ENCODE peak calls at places on chromosomes 6 and 20, in ten cellular contexts. T is astrocyte of the spinal cord, V is hepatocyte, W is A549, Q is PC-3, I is upper lobe of left lung, H is mesenchymal stem cell, R is fibroblast of villous mesenchyme, G is HFF-Myc, P is SK-N-MC. M is an unnamed sample.

GRCh38 chr6:48111143-48111506 is at the start of gene PTCHD4:
- DNase-seq in T (peak), V (no peak), W (no peak), Q (peak), I (no peak), H (peak), R (peak), G (peak), P (no peak), M (no peak)

GRCh38 chr20:44448753-44449546 is 26.7 kb upstream of the TTPAL start:
- DNase-seq in T (no peak), V (no peak), W (no peak), Q (peak), I (no peak), H (no peak), R (peak), G (no peak), P (no peak), M (no peak)

GRCh38 chr6:142774292-142774691 is 170.7 kb downstream of the HIVEP2 start:
- DNase-seq in T (no peak), V (no peak), W (no peak), Q (no peak), I (no peak), H (no peak), R (no peak), G (no peak), P (no peak), M (no peak)

GRCh38 chr6:168154263-168154917 is 75.4 kb upstream of the FRMD1 start:
- DNase-seq in T (no peak), V (no peak), W (no peak), Q (no peak), I (no peak), H (no peak), R (no peak), G (no peak), P (no peak), M (no peak)

GRCh38 chr20:48155231-48155630 is 369.9 kb upstream of the SULF2 start:
- DNase-seq in T (no peak), V (no peak), W (no peak), Q (no peak), I (no peak), H (no peak), R (no peak), G (no peak), P (no peak), M (no peak)

GRCh38 chr6:13371421-13372072 is 43.2 kb upstream of the TBC1D7 start:
- DNase-seq in T (no peak), V (no peak), W (no peak), Q (no peak), I (peak), H (no peak), R (no peak), G (no peak), P (no peak), M (no peak)

GRCh38 chr20:10739575-10739974 is 65.8 kb upstream of the JAG1 start:
- DNase-seq in T (no peak), V (no peak), W (no peak), Q (no peak), I (no peak), H (no peak), R (no peak), G (no peak), P (no peak), M (no peak)

GRCh38 chr6:24935753-24936152 is at the start of gene RIPOR2:
- DNase-seq in T (no peak), V (no peak), W (no peak), Q (no peak), I (peak), H (no peak), R (no peak), G (no peak), P (no peak), M (no peak)

GRCh38 chr6:90484903-90485302 is 102.0 kb downstream of the MAP3K7 start:
- DNase-seq in T (no peak), V (no peak), W (no peak), Q (no peak), I (no peak), H (no peak), R (no peak), G (no peak), P (no peak), M (no peak)

GRCh38 chr20:56579261-56579660 is 46.2 kb downstream of the FAM209B start:
- DNase-seq in T (no peak), V (no peak), W (no peak), Q (no peak), I (no peak), H (no peak), R (no peak), G (no peak), P (no peak), M (peak)

GRCh38 chr6:127117979-127118504 is 429 bp upstream of the RSPO3 start:
- DNase-seq in T (peak), V (no peak), W (peak), Q (no peak), I (peak), H (peak), R (peak), G (no peak), P (no peak), M (peak)

GRCh38 chr6:22470454-22471368 is 98.7 kb upstream of the HDGFL1 start:
- DNase-seq in T (peak), V (peak), W (peak), Q (peak), I (no peak), H (no peak), R (peak), G (peak), P (no peak), M (peak)

GRCh38 chr20:32091888-32092346 is 17.6 kb upstream of the TM9SF4 start:
- DNase-seq in T (peak), V (peak), W (peak), Q (peak), I (peak), H (peak), R (peak), G (no peak), P (no peak), M (peak)

GRCh38 chr6:16700202-16700997 is 60.9 kb downstream of the ATXN1 start:
- DNase-seq in T (peak), V (no peak), W (no peak), Q (no peak), I (no peak), H (no peak), R (no peak), G (no peak), P (no peak), M (no peak)

GRCh38 chr20:6579417-6579816 is 188.1 kb upstream of the BMP2 start:
- DNase-seq in T (no peak), V (no peak), W (no peak), Q (no peak), I (no peak), H (peak), R (peak), G (no peak), P (no peak), M (no peak)

GRCh38 chr6:89574860-89575561 is 63.5 kb downstream of the LYRM2 start:
- DNase-seq in T (no peak), V (peak), W (no peak), Q (peak), I (no peak), H (no peak), R (no peak), G (no peak), P (no peak), M (peak)

GRCh38 chr6:28245206-28245941 is 6.7 kb downstream of the ZKSCAN4 start:
- DNase-seq in T (no peak), V (no peak), W (no peak), Q (no peak), I (no peak), H (no peak), R (no peak), G (no peak), P (no peak), M (no peak)

GRCh38 chr6:67630146-67630545 is 1004.9 kb upstream of the ADGRB3 start:
- DNase-seq in T (peak), V (peak), W (no peak), Q (peak), I (no peak), H (peak), R (peak), G (peak), P (no peak), M (no peak)

GRCh38 chr6:160421854-160422253 is 73.7 kb downstream of the SLC22A3 start:
- DNase-seq in T (no peak), V (no peak), W (no peak), Q (no peak), I (no peak), H (no peak), R (no peak), G (no peak), P (no peak), M (no peak)

GRCh38 chr20:43386878-43387277 is 70.8 kb upstream of the SRSF6 start:
- DNase-seq in T (no peak), V (no peak), W (no peak), Q (no peak), I (no peak), H (no peak), R (no peak), G (no peak), P (no peak), M (no peak)

GRCh38 chr6:65091561-65091960 is 615.5 kb downstream of the EYS start:
- DNase-seq in T (no peak), V (no peak), W (no peak), Q (no peak), I (no peak), H (no peak), R (no peak), G (no peak), P (no peak), M (no peak)

GRCh38 chr20:17287998-17288397 is 61.2 kb downstream of the PCSK2 start:
- DNase-seq in T (no peak), V (no peak), W (no peak), Q (no peak), I (no peak), H (no peak), R (no peak), G (no peak), P (no peak), M (no peak)

GRCh38 chr6:15287670-15288069 is 41.8 kb downstream of the JARID2 start:
- DNase-seq in T (no peak), V (no peak), W (no peak), Q (no peak), I (no peak), H (no peak), R (no peak), G (no peak), P (no peak), M (no peak)

GRCh38 chr6:41784581-41785171 is 2.8 kb upstream of the TOMM6 start:
- DNase-seq in T (no peak), V (no peak), W (no peak), Q (no peak), I (no peak), H (no peak), R (no peak), G (no peak), P (no peak), M (peak)

DNA sequence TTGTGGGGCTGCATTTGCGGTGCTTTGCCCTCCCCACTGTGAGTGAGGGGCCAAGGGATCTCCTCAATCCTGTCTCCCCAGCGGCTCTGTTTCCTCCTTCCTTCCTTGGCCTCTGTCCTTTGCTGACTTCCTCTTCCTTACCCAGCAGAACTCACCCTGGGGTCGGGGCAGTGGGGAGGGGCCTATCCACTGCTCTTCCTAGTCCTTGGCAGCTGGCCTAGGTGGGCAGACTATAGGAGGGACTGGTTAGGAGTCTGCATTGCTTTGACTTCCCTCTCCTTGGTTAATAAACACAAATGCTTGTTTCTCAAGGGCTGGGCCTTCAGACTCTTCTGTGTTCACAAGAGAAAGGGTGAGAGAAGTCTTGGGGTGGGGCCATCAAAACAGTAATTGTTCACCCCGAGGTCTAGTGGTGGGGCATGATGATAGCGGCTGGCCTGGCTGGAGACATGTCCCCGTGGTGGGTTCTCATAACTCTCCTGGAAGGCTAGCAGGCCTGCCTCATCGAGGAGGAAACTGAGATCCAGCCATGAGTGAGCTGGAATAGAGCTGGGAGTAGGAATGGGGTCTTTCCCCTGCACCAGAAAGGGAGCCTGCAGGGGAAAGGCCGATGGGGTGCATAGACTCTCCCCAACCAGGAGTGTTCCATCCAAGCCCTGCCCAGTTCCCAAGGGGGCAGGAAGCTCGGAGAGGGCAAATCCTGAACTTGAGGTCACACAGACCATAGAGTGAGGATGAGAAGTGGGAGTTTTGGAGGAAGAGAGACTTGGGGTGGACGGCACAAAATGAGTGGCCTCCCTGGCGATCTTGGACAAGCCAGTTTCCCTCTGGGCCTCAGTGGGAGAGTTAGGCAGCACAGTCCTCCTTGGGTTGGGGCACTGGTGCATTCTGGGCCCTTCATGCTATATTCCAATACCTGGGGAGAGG is 12.7 kb downstream of the FAM110A start:
- DNase-seq in T (no peak), V (no peak), W (no peak), Q (no peak), I (no peak), H (no peak), R (no peak), G (no peak), P (no peak), M (no peak)
- H3K4me3 ChIP-seq in T (no peak), V (no peak), W (no peak), Q (no peak), I (no peak), H (no peak), R (no peak), G (no peak), P (no peak), M (no peak)

GRCh38 chr6:123806561-123806960 is 2.9 kb downstream of the NKAIN2 start:
- DNase-seq in T (no peak), V (no peak), W (no peak), Q (no peak), I (no peak), H (no peak), R (no peak), G (no peak), P (no peak), M (no peak)

GRCh38 chr6:123805921-123806320 is 2.3 kb downstream of the NKAIN2 start:
- DNase-seq in T (no peak), V (no peak), W (no peak), Q (no peak), I (no peak), H (no peak), R (no peak), G (no peak), P (no peak), M (no peak)

GRCh38 chr6:123803456-123803861 is 206 bp upstream of the NKAIN2 start:
- DNase-seq in T (no peak), V (no peak), W (no peak), Q (no peak), I (no peak), H (no peak), R (no peak), G (no peak), P (no peak), M (no peak)

GRCh38 chr6:123803862-123804681 is at the start of gene NKAIN2:
- DNase-seq in T (no peak), V (peak), W (no peak), Q (no peak), I (peak), H (peak), R (no peak), G (no peak), P (no peak), M (peak)

DNA sequence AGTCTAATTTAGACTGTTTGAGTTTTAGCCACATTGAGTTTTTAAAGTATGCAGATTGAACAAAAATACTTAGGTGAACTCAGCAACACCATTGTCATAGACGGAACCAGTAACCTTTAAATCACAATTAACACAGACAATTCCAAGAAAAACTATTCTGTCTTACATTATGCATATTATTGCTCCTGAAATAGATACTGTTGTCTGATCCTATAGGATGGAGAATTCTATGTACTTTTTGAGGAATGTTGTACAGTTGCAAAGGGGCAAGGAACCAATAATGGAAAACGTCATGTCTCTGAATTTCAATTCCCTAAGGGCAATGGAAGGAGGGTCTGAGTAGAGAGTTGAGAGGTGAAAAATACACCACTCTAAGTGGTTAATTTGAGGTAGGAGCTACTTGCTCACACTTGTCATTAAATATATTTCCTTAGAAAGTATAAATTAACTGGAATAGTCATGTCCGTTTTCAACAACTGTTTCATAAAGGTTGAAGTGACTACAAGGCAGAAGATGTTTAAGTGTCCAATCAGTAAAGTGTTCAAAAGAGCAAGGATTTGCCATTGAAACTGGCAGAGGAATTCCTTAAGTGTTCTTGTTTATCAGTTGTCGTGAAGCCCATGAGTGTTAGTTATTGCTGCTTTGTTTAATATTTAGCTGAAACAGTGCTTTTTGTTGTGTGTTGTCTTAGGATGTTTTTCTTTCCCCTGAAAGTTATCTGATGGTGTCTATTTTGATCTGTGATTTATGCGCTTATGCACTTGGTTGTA is 1.3 kb downstream of the NKAIN2 start:
- DNase-seq in T (no peak), V (no peak), W (no peak), Q (no peak), I (no peak), H (no peak), R (no peak), G (no peak), P (no peak), M (no peak)
- H3K4me3 ChIP-seq in T (no peak), V (no peak), W (no peak), Q (no peak), I (no peak), H (no peak), R (no peak), G (no peak), P (peak), M (no peak)

GRCh38 chr6:55950071-55950814 is 74.9 kb upstream of the BMP5 start:
- DNase-seq in T (no peak), V (no peak), W (no peak), Q (no peak), I (peak), H (no peak), R (no peak), G (no peak), P (no peak), M (no peak)

GRCh38 chr6:55957961-55958422 is 82.6 kb upstream of the BMP5 start:
- DNase-seq in T (peak), V (no peak), W (no peak), Q (no peak), I (no peak), H (peak), R (peak), G (peak), P (peak), M (no peak)

GRCh38 chr6:55955684-55956083 is 80.3 kb upstream of the BMP5 start:
- DNase-seq in T (no peak), V (no peak), W (no peak), Q (peak), I (no peak), H (peak), R (no peak), G (no peak), P (no peak), M (no peak)

GRCh38 chr6:55954436-55954835 is 79.0 kb upstream of the BMP5 start:
- DNase-seq in T (no peak), V (no peak), W (no peak), Q (no peak), I (no peak), H (no peak), R (no peak), G (no peak), P (no peak), M (no peak)

DNA sequence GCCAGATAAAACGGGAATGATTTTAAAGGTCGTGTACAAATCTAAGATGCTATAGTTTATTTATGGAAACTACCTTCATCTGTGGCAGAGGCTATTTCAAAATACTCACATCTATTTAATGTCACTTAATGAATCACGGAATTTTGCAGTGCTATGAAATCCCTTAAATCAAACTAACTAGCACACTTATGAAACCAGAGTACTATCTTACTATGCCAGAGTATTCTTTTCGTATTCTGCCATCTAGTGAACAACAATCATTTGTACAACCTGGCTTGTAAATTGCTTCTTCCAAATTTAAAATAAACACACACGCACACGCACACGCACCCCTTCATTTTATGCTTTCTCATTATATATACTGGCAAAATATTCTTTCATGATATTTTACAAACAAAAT is 78.0 kb upstream of the BMP5 start:
- DNase-seq in T (peak), V (peak), W (peak), Q (peak), I (no peak), H (peak), R (peak), G (no peak), P (no peak), M (no peak)
- H3K4me3 ChIP-seq in T (no peak), V (no peak), W (peak), Q (peak), I (no peak), H (no peak), R (peak), G (no peak), P (peak), M (no peak)

GRCh38 chr6:34531580-34532201 is 24.4 kb downstream of the SPDEF start:
- DNase-seq in T (peak), V (no peak), W (no peak), Q (no peak), I (peak), H (no peak), R (peak), G (no peak), P (no peak), M (no peak)
- H3K4me3 ChIP-seq in T (peak), V (no peak), W (no peak), Q (no peak), I (no peak), H (no peak), R (peak), G (no peak), P (no peak), M (no peak)

GRCh38 chr6:147787407-147787806 is 278.9 kb downstream of the SAMD5 start:
- DNase-seq in T (no peak), V (no peak), W (no peak), Q (peak), I (no peak), H (no peak), R (no peak), G (no peak), P (no peak), M (no peak)
- H3K4me3 ChIP-seq in T (no peak), V (no peak), W (no peak), Q (no peak), I (no peak), H (no peak), R (no peak), G (no peak), P (no peak), M (no peak)